ENCODE peak calls at places on chromosomes 7 and 10, in four cellular contexts. N, U, P and S are unnamed samples.

GRCh38 chr7:28052933-28053332 is 127.7 kb downstream of the JAZF1 start:
- DNase-seq in P (no peak), N (peak; percentile 76), U (no peak), S (peak; percentile 54)

GRCh38 chr7:37524807-37525206 is 76.1 kb upstream of the ELMO1 start:
- DNase-seq in N (no peak), U (no peak), P (no peak), S (no peak)

GRCh38 chr10:125994601-125995000 is 98.2 kb downstream of the FANK1 start:
- DNase-seq in P (peak; percentile 52), N (no peak), U (no peak), S (no peak)

GRCh38 chr7:15378494-15378893 is 183.3 kb downstream of the AGMO start:
- DNase-seq in P (no peak), U (no peak), N (no peak), S (no peak)

GRCh38 chr7:131497454-131497853 is 59.0 kb downstream of the PODXL start:
- DNase-seq in U (no peak), P (no peak), N (no peak), S (no peak)

GRCh38 chr7:133445617-133446016 is 192.7 kb downstream of the EXOC4 start:
- DNase-seq in P (no peak), U (no peak), N (no peak), S (no peak)

GRCh38 chr7:44306608-44307007 is 18.8 kb downstream of the CAMK2B start:
- DNase-seq in P (no peak), N (no peak), U (no peak), S (no peak)

GRCh38 chr10:132654708-132655661 is 117.4 kb downstream of the INPP5A start:
- DNase-seq in N (peak; percentile 64), U (peak; percentile 78), P (peak; percentile 82), S (peak; percentile 30)

GRCh38 chr10:1487288-1487687 is 250.0 kb downstream of the ADARB2 start:
- DNase-seq in P (no peak), U (no peak), N (no peak), S (no peak)

GRCh38 chr7:108097703-108098102 is 32.5 kb downstream of the LAMB4 start:
- DNase-seq in N (no peak), P (peak; percentile 7), U (peak; percentile 57), S (no peak)

GRCh38 chr7:84939442-84939841 is 247.4 kb downstream of the SEMA3D start:
- DNase-seq in N (no peak), U (no peak), P (no peak), S (no peak)

GRCh38 chr10:103776878-103777591 is 78.3 kb downstream of the SH3PXD2A start:
- DNase-seq in N (peak; percentile 54), P (no peak), U (no peak), S (peak; percentile 36)

GRCh38 chr10:101237080-101237817 is 8.0 kb upstream of the LBX1 start:
- DNase-seq in P (peak; percentile 72), U (peak; percentile 79), N (no peak), S (no peak)

GRCh38 chr7:142927085-142927745 is 6.3 kb downstream of the TRPV5 start:
- DNase-seq in P (no peak), U (no peak), N (no peak), S (no peak)

GRCh38 chr7:23431596-23432284 is 38.6 kb downstream of the IGF2BP3 start:
- DNase-seq in U (peak; percentile 55), N (peak; percentile 58), P (no peak), S (no peak)

GRCh38 chr10:73586583-73586984 is 4.6 kb downstream of the USP54 start:
- DNase-seq in P (no peak), U (no peak), N (peak; percentile 86), S (peak; percentile 66)

GRCh38 chr7:77729574-77730348 is 33.5 kb downstream of the RSBN1L start:
- DNase-seq in N (no peak), P (no peak), U (no peak), S (no peak)

DNA sequence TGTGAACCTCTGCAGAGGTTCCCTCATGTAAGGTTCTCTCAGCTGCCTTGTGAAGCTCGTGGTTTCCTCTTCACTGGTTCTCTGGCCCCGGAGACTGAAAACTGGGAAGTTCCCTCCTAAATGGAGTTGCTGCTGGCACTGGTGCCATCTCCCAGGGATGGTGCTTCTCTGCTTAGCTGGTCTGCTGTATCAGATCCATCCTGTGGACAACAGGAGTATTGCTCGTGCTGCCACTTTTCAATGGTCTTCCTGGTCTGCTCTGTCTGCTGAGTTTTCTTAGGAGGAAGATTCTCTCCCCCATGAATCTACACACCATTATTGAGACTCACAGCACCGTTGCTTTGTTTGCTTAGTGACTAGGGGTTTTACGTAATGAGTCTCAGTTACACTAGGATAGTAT is 247.8 kb downstream of the OTUD1 start:
- DNase-seq in P (no peak), N (no peak), U (peak; percentile 9), S (no peak)
- TF ChIP-seq CTCF in P (no peak), N (no peak), U (no peak), S (no peak)

GRCh38 chr10:127161482-127161881 is 34.9 kb downstream of the INSYN2A start:
- DNase-seq in U (no peak), P (no peak), N (no peak), S (no peak)
- H3K4me1 ChIP-seq in U (no peaks in the 10 kb centered on the region), P (no peaks in the 10 kb centered on the region), N (no peaks in the 10 kb centered on the region), S (peaks cover 7% of the 10 kb centered on the region)

GRCh38 chr10:12501851-12502525 is 152.6 kb downstream of the CAMK1D start:
- DNase-seq in U (no peak), N (no peak), P (no peak), S (no peak)

GRCh38 chr10:12501324-12501723 is 152.0 kb downstream of the CAMK1D start:
- DNase-seq in P (no peak), U (no peak), N (no peak), S (no peak)

GRCh38 chr10:12500406-12501303 is 151.3 kb downstream of the CAMK1D start:
- DNase-seq in P (no peak), U (no peak), N (no peak), S (no peak)

GRCh38 chr10:12499587-12499986 is 150.2 kb downstream of the CAMK1D start:
- DNase-seq in P (no peak), N (no peak), U (no peak), S (no peak)

DNA sequence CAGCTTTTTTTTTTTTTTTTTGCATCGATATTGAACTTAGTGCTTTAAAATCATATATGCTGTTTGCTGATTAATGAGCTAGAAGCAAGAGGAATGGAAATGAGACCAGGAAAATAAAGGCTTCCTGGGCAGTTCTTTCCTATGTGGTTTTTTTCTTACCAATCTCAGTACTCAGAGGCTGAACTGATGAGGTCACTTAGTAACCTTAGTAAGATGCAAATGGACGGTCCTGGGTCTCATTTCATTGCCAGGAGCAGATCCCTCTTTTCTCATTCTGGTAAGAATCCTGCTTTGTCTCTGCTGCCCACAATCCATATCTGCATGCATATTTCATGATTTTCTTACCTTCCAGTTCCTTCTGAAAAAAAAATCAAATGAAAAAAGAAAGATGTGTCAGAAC is 149.7 kb downstream of the CAMK1D start:
- DNase-seq in P (no peak), N (no peak), U (no peak), S (no peak)
- H4K20me1 ChIP-seq in P (no peaks in the 10 kb centered on the region), N (no peaks in the 10 kb centered on the region), U (no peaks in the 10 kb centered on the region), S (no peaks in the 10 kb centered on the region)

DNA sequence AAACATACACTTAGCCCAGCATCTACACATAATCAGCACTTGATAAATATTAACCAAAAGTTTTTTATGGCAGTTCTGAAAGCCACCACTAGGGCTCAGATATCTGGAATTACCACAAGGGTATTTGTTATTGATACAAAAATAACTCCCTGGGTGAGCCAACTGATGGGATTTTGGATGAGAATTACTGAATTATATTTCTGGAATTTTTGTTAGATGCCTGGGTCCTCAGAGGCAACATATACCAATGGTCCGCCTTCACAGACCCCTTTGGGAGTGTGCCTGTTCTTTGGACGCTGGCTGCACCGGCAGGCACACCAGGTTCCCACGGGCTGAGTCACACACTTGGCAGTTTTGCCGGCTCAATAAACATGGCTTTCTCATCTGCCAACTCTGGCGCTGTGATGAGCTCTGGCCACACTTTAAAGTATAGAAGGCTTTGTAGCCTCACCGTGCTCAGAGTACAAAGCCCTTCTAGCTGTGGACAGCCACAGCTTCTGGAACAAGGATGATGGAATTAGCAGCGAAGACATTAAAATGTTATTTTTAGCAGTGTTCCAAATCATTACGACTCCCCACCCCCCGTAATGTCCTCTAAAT is 24.5 kb upstream of the EEPD1 start:
- DNase-seq in P (no peak), U (peak; percentile 59), N (peak; percentile 96), S (peak; percentile 83)
- TF ChIP-seq CTCF in P (peak; percentile 68), U (peak; percentile 84), N (peak; percentile 61), S (peak; percentile 61)